ENCODE peak calls at places on chromosomes 13 and 19, in four cellular contexts. Q is fibroblast of the aortic adventitia; O is activated CD8-positive, alpha-beta T cell treated with anti-CD3 and anti-CD28 coated beads for 36 hours; U is HFF-Myc. W is an unnamed sample.

GRCh38 chr13:51618626-51619025 is 34.4 kb downstream of the WDFY2 start:
- DNase-seq in Q (peak), O (no peak), U (no peak), W (no peak)

GRCh38 chr19:41847351-41848105 is 2.7 kb downstream of the DMRTC2 start:
- DNase-seq in U (no peak), Q (no peak), O (no peak), W (no peak)

GRCh38 chr19:55947532-55947931 is at the start of gene NLRP8:
- DNase-seq in Q (no peak), O (no peak), U (no peak), W (no peak)

GRCh38 chr13:98484289-98485219 is 92.4 kb downstream of the STK24 start:
- DNase-seq in U (no peak), O (peak), Q (peak), W (peak)

GRCh38 chr19:610071-610800 is 20.6 kb downstream of the HCN2 start:
- DNase-seq in Q (no peak), U (no peak), O (peak), W (no peak)

GRCh38 chr19:4694211-4694987 is 24.3 kb upstream of the MYDGF start:
- DNase-seq in U (peak), Q (peak), O (no peak), W (no peak)

GRCh38 chr13:90594694-90595093 is 752.8 kb upstream of the MIR17HG start:
- DNase-seq in O (no peak), Q (peak), U (peak), W (no peak)

GRCh38 chr19:29533578-29534544 is 8.1 kb downstream of the VSTM2B start:
- DNase-seq in O (no peak), U (no peak), Q (no peak), W (no peak)

GRCh38 chr13:30692108-30692507 is 43.2 kb upstream of the ALOX5AP start:
- DNase-seq in O (no peak), U (no peak), Q (no peak), W (no peak)

GRCh38 chr19:2184422-2185012 is 20.8 kb downstream of the DOT1L start:
- DNase-seq in O (no peak), Q (no peak), U (no peak), W (no peak)

GRCh38 chr13:50129923-50130685 is 114.9 kb downstream of the KCNRG start:
- DNase-seq in O (peak), Q (peak), U (no peak), W (no peak)

GRCh38 chr19:58559275-58560006 is 1.0 kb upstream of the UBE2M start:
- DNase-seq in Q (peak), O (peak), U (peak), W (peak)

GRCh38 chr13:51539887-51540286 is 44.4 kb upstream of the WDFY2 start:
- DNase-seq in Q (peak), U (no peak), O (no peak), W (no peak)

GRCh38 chr13:91574756-91575155 is 176.3 kb downstream of the GPC5 start:
- DNase-seq in O (no peak), U (no peak), Q (peak), W (no peak)

GRCh38 chr19:18995804-18996241 is 37.5 kb downstream of the SUGP2 start:
- DNase-seq in O (peak), U (peak), Q (peak), W (peak)

GRCh38 chr13:96090240-96091101 is 564 bp downstream of the HS6ST3 start:
- DNase-seq in O (no peak), U (no peak), Q (no peak), W (no peak)

GRCh38 chr13:20353973-20354372 is 121.9 kb upstream of the GJB6 start:
- DNase-seq in U (no peak), O (no peak), Q (peak), W (no peak)

GRCh38 chr19:1068111-1069001 is 1.4 kb downstream of the ARHGAP45 start:
- DNase-seq in Q (no peak), O (peak), U (no peak), W (no peak)

GRCh38 chr19:3042545-3043267 is 13.6 kb upstream of the TLE2 start:
- DNase-seq in Q (no peak), U (no peak), O (no peak), W (no peak)

GRCh38 chr19:40744554-40745401 is 5.5 kb downstream of the ACTMAP start:
- DNase-seq in U (no peak), O (peak), Q (no peak), W (no peak)

GRCh38 chr19:37537391-37537947 is 30.7 kb downstream of the ZNF793 start:
- DNase-seq in U (no peak), O (no peak), Q (no peak), W (no peak)

GRCh38 chr13:45516757-45517156 is 52.0 kb downstream of the COG3 start:
- DNase-seq in Q (no peak), O (no peak), U (no peak), W (no peak)

GRCh38 chr13:108528303-108528702 is 101.1 kb upstream of the MYO16 start:
- DNase-seq in U (no peak), O (no peak), Q (no peak), W (no peak)

GRCh38 chr13:63124863-63125262 is 1709.2 kb upstream of the PCDH20 start:
- DNase-seq in O (no peak), Q (peak), U (no peak), W (no peak)

GRCh38 chr19:32164384-32164992 is 180.9 kb upstream of the ZNF507 start:
- DNase-seq in Q (no peak), U (no peak), O (no peak), W (peak)

GRCh38 chr13:64347662-64348061 is 2882.5 kb downstream of the PCDH9 start:
- DNase-seq in Q (peak), U (no peak), O (no peak), W (no peak)

GRCh38 chr19:8615813-8616596 is 5.5 kb upstream of the ADAMTS10 start:
- DNase-seq in U (no peak), Q (peak), O (peak), W (no peak)
- TF ChIP-seq CTCF in U (peak), Q (peak), O (peak), W (peak)

GRCh38 chr13:41468631-41469030 is 11.3 kb downstream of the RGCC start:
- DNase-seq in O (no peak), Q (no peak), U (no peak), W (no peak)
- TF ChIP-seq CTCF in O (no peak), Q (no peak), U (no peak), W (no peak)

GRCh38 chr19:12550951-12551832 is at the start of gene ZNF564:
- DNase-seq in Q (peak), O (peak), U (peak), W (peak)

DNA sequence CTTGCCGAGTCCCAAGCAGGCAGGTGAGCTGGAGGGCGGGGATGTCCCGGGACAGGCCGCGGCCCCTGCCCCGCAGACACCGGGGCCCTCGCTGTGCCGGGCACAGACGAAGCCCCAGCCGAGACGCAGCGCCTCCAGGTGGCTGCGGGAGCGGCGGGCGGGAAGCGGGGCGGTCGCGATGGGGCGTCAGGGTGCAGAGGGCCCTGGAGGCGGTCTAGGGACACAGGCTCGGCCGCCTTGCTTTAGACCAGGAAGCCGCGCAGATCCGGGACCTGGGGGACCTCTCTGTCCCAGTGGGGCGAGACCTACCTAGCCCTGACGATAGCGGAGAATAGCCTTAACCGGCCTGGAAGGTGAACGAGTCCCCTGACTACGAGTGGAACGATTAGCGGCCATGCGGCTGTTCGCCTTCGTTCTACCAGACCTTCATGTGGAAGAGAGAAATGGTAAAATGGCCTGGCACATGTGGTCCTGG is 4.2 kb upstream of the ZNF564 start:
- DNase-seq in Q (no peak), O (no peak), U (no peak), W (no peak)
- TF ChIP-seq CTCF in Q (no peak), O (no peak), U (no peak), W (no peak)

DNA sequence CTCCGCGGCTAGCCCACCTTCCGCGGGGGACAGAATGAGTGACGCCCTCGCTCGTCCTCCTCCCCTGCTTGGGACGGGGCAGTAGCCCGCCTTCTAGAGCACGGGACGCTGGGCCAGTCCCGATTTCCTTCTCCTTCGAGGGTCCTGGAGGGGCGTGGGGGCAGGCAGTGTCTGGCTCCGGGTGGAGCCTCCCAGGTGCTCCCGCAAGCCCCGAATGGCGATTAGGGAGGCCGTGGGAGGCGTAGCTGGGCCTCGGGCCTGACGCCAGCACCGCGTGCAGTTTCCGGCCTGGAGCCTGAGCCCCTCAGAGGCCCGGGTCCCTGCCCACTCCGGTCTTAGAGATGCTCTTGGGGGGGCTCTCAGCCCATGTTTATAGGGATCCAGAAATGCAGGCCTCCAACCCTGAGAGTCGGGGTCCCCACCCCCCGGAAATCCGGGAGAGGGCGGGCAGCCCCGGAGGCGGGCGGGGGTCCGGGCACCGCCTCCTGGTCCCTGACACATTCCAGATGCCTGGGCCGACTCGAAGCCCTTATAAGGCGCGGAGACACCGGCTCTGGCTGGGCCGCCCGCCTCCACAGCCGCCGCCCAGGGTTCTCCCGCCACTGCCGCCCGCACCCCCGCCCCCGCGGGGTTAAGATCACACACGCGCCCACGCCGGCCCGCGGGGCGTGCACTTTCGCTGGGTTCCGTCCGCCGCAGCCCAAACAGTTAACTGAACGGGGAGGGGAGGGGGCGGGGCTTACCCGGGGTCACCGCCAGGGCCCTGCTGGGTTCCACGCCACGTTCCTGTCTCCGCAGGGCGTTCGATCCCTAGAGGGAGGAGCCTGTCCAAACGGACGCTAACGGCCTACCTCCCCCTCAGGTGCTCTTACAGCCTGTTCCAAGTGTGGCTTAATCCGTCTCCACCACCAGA is 1.5 kb downstream of the MYADM start:
- DNase-seq in Q (peak), U (no peak), O (peak), W (peak)
- TF ChIP-seq CTCF in Q (peak), U (peak), O (no peak), W (peak)

GRCh38 chr19:14070268-14071050 is 2.1 kb upstream of the MISP3 start:
- DNase-seq in U (no peak), O (no peak), Q (no peak), W (no peak)

GRCh38 chr19:14072535-14073231 is at the start of gene MISP3:
- DNase-seq in O (peak), U (no peak), Q (peak), W (no peak)

GRCh38 chr19:14073925-14074838 is 1.6 kb downstream of the MISP3 start:
- DNase-seq in O (peak), Q (no peak), U (no peak), W (no peak)

GRCh38 chr19:14078406-14078805 is 5.8 kb downstream of the MISP3 start:
- DNase-seq in U (no peak), Q (peak), O (no peak), W (no peak)

DNA sequence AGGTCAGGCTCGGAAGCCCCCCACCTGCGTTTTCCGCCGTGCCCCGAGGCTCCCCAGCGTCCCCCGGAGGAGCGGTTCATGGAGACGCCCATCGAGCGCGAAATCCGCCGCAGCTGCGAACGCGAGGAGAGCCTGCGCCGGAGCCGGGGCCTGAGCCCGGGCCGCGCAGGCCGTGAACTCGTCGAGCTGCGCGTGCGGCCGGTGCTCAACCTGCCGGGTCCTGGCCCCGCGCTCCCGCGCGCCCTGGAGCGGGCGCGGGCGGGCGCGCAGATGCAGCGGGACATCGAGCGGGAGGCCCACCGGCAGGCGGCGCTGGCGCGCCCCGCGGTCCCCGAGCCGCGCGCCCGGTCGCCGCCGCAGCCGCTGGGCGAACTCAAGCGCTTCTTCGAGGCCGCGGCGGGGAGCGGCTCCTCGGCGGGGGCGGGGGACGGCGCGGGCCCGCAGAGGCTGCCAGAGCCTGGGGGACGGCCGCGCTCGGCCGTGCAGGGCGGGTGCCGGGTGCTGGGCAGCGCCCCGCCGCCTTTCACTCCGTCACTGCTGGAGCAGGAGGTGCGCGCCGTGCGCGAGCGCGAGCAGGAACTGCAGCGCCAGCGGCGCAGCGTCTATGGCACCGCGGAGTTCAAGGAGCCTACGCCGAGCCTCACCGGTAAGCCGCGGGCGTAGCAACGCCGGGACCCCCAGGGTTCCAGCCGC is 792 bp downstream of the MISP3 start:
- DNase-seq in Q (peak), O (peak), U (no peak), W (peak)
- TF ChIP-seq CTCF in Q (peak), O (peak), U (peak), W (peak)

DNA sequence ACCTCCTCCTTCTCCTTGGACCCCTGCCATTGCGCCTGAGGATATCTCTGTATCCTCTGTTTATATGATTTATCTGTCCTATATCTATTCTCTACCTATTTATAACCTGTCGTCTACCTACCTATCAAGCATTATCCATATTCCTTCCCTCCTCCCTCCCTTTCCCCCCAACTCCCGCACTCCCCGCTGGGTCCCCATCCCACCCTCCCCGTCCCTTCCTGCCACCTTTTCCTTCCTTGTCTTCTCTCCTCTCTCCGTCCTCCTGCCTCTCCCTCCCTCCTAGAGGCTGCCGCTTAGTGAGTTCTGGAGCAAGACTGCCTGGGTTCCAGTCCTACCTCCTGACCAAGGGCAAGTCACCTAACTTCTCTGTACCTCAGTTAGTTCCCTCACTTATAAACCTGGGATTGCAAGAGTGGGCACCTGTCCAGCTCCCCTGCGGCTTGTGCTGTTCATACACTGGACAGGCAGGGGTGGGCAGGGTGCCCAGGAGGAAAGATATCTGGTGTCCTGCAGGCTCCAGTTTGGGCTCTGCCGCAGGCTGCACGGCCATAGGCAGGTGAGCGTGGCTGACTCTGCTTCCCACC is 16.1 kb downstream of the TTYH1 start:
- DNase-seq in O (no peak), Q (peak), U (no peak), W (no peak)
- TF ChIP-seq CTCF in O (no peak), Q (no peak), U (no peak), W (no peak)

GRCh38 chr13:72521965-72522661 is 205.3 kb downstream of the MZT1 start:
- DNase-seq in U (no peak), O (no peak), Q (no peak), W (no peak)
- TF ChIP-seq CTCF in U (no peak), O (no peak), Q (no peak), W (no peak)

W was measured in osteocyte.